ENCODE peak calls at places on chromosomes 11 and 22, in four cellular contexts. K is K562, U is GM12878, A is GM12891. I is an unnamed sample.

GRCh38 chr22:22687638-22688500 is 43.5 kb downstream of the GGTLC2 start:
- DNase-seq in K (peak; percentile 90), U (no peak), A (no peak), I (peak; percentile 19)

GRCh38 chr11:132257861-132258260 is 887.4 kb downstream of the NTM start:
- DNase-seq in K (no peak), U (no peak), A (no peak), I (no peak)

GRCh38 chr22:39598017-39598965 is 27.7 kb downstream of the CACNA1I start:
- DNase-seq in K (peak; percentile 92), U (no peak), A (peak; percentile 63), I (no peak)

GRCh38 chr11:68677432-68677831 is 6.9 kb upstream of the GAL start:
- DNase-seq in K (peak; percentile 82), U (no peak), A (no peak), I (no peak)

GRCh38 chr11:65442952-65443351 is 20.4 kb downstream of the NEAT1 start:
- DNase-seq in K (no peak), U (no peak), A (no peak), I (no peak)

GRCh38 chr11:72353861-72354260 is 80.5 kb downstream of the CLPB start:
- DNase-seq in K (no peak), U (no peak), A (no peak), I (no peak)

GRCh38 chr11:134098566-134099184 is 29.8 kb downstream of the JAM3 start:
- DNase-seq in K (no peak), U (no peak), A (no peak), I (no peak)

GRCh38 chr11:69636870-69637600 is 3.9 kb upstream of the CCND1 start:
- DNase-seq in K (no peak), U (no peak), A (no peak), I (no peak)

GRCh38 chr22:39537981-39538380 is 5.4 kb upstream of the RPS19BP1 start:
- DNase-seq in K (no peak), U (no peak), A (no peak), I (no peak)

GRCh38 chr11:128772814-128773213 is 78.9 kb downstream of the FLI1 start:
- DNase-seq in K (no peak), U (no peak), A (no peak), I (peak; percentile 83)

GRCh38 chr11:113505046-113505445 is 29.8 kb upstream of the DRD2 start:
- DNase-seq in K (no peak), U (no peak), A (no peak), I (no peak)

GRCh38 chr11:35615911-35616900 is 2.1 kb upstream of the FJX1 start:
- DNase-seq in K (peak; percentile 62), U (no peak), A (no peak), I (peak; percentile 36)

DNA sequence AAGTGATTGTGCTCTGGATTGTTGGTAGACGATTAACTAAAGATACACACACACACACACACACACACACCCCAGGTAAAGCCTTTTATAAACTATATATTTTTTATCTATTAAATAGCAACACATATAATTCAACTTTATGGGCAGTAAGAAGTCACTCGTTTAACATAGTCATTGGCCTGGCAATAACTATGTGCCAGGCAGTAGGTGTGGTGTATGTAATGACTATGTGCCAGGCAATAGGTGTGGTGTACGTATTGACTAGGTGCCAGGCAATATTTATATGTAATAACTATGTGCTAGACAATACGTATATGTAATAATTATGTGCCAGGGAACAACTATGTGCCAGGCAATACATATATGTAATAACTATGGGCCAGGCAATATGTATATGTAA is 40.0 kb upstream of the TENM4 start:
- DNase-seq in K (no peak), U (no peak), A (no peak), I (no peak)
- TF ChIP-seq SPI1 in K (no peak), U (no peak), A (no peak), I (no peak)

DNA sequence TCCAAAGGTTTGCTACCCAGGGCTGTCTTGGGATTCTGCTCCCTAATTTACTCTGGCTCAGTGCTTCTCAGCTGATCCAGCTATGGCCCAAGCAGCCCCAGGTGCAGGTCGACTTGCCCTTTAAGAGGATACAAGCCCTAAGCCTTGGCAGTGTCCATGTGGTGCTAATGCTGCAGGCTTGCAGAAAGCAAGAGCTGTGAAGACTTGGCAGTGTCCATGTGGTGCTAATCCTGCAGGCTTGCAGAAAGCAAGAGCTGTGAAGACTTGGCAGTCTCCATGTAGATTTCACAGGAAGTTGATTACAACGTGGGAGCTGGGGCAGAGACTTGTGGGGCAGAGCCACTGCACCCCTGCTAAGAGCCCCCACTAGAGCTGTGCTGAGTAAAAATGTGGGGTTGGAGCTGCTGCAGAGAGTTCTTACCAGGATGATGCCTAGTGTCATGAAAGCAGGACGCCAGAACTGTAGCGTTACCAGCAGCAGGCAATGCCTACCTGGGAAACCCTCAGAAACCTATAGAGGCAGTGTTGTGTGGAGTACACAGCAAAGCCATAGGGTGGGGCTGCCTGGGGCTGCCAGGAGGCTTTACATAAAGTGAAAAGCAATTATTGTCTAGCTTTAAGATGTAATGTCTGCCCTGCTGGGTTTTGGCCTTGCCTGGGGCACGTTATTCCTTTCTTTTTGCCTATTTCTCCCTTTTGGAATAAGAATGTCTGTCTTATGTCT is 16.1 kb upstream of the OR52K1 start:
- DNase-seq in K (no peak), U (no peak), A (no peak), I (no peak)
- TF ChIP-seq SPI1 in K (no peak), U (no peak), A (no peak), I (no peak)

DNA sequence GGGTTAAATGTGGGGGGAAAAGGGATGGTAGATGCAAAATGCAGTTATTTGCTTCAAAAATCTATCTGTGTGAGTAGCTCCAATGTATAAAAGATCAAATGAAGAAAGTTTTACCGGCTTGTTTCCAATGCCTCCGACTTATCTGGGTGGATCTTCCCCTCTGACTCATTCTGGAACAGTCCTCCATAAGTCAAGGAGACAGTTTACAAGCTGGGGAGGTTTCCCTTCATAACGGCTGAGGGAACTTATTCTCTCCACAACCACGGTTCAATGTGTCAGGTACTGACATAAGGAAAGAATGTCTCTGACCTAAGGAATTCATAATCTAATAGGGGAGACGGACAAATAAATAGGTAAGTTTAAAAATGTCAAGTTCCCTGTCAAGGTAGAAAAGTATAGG is 49.7 kb upstream of the BIRC3 start:
- DNase-seq in K (peak; percentile 32), U (no peak), A (no peak), I (no peak)
- TF ChIP-seq SPI1 in K (no peak), U (no peak), A (no peak), I (no peak)

DNA sequence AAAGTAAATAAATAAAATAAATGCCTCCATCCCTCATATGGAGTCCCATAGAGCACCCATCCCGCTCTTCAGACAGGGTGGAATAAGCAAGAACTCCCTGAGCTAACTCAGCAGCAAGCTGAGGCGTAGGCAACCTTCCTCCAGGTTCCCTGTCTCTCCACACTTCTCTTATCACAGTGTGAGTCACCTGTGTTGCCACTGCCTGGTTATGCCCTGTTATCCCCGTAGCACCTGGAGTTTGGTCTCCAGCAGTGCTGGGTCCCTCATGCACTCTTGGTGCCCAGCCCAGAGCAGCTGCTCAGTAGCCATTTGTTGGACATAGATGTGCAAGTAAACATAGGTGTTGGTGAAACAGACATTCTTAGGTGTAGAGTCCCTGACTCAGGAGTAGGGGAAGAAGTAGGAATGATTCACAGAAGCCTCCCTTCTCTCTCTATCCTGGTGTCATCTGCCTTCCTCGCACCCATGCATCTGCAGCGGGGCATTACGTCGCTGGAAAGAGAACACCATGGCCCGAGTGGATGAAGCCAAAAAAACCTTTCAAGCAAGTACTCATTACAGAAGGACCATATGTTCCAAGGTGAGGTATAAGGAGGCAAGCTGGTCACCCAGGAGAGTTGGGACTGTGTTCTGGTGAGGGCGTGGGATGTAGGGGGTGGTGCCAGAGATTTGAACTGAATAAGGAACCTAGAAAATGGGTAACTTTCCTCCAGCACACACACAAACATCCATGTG is 56.0 kb downstream of the PISD start:
- DNase-seq in K (no peak), U (no peak), A (no peak), I (no peak)
- TF ChIP-seq SPI1 in K (no peak), U (no peak), A (no peak), I (no peak)

GRCh38 chr11:28767574-28767973 is 659.4 kb downstream of the METTL15 start:
- DNase-seq in K (no peak), U (no peak), A (no peak), I (no peak)
- TF ChIP-seq SPI1 in K (no peak), U (no peak), A (no peak), I (no peak)

I was measured in HL-60.